ENCODE peak calls at places on chromosomes 12 and 14, in four cellular contexts. W is heart right ventricle, N is esophagus squamous epithelium, O is neural progenitor cell. H is an unnamed sample. For H3K27me3 and H3K4me1, the result is how much of the 10 kb centered on the place peaks cover.

GRCh38 chr14:61308198-61308597 is 13.2 kb upstream of the PRKCH start:
- DNase-seq in N (no peak), O (no peak), W (no peak), H (no peak)

GRCh38 chr14:54709444-54709843 is 142.5 kb downstream of the SAMD4A start:
- DNase-seq in W (no peak), O (no peak), N (no peak), H (no peak)

GRCh38 chr14:75240781-75241180 is 37.8 kb upstream of the FOS start:
- DNase-seq in N (no peak), O (no peak), W (no peak), H (no peak)

GRCh38 chr12:106106892-106107291 is 31.9 kb downstream of the NUAK1 start:
- DNase-seq in W (no peak), O (peak), N (no peak), H (no peak)

GRCh38 chr14:65849558-65849957 is 437.0 kb downstream of the FUT8 start:
- DNase-seq in N (no peak), W (no peak), O (peak), H (no peak)

GRCh38 chr14:101947577-101947903 is 16.8 kb upstream of the DYNC1H1 start:
- DNase-seq in N (no peak), W (no peak), O (no peak), H (no peak)

GRCh38 chr12:124457287-124458219 is 109.9 kb downstream of the NCOR2 start:
- DNase-seq in W (peak), O (no peak), N (peak), H (peak)

GRCh38 chr12:71755146-71755892 is 656 bp downstream of the RAB21 start:
- DNase-seq in W (no peak), N (no peak), O (peak), H (peak)

GRCh38 chr12:107467716-107468115 is 217.9 kb upstream of the PWP1 start:
- DNase-seq in N (no peak), W (no peak), O (peak), H (no peak)

GRCh38 chr12:91958816-91959215 is 186.8 kb downstream of the BTG1 start:
- DNase-seq in O (no peak), W (no peak), N (no peak), H (no peak)

GRCh38 chr12:96103067-96103650 is 67.8 kb upstream of the LTA4H start:
- DNase-seq in O (no peak), N (no peak), W (peak), H (no peak)

GRCh38 chr12:19802915-19803314 is 363.6 kb downstream of the AEBP2 start:
- DNase-seq in W (no peak), N (no peak), O (no peak), H (no peak)

GRCh38 chr14:45199246-45199645 is 53.8 kb downstream of the MIS18BP1 start:
- DNase-seq in O (no peak), N (no peak), W (no peak), H (no peak)

GRCh38 chr12:60995256-60995825 is 1264.9 kb upstream of the USP15 start:
- DNase-seq in N (no peak), O (no peak), W (no peak), H (no peak)

GRCh38 chr12:94706250-94706661 is 55.9 kb upstream of the TMCC3 start:
- DNase-seq in W (no peak), O (no peak), N (no peak), H (no peak)

GRCh38 chr12:132804426-132804861 is 24.2 kb downstream of the GOLGA3 start:
- DNase-seq in N (no peak), O (no peak), W (no peak), H (no peak)

GRCh38 chr12:124866195-124866882 is 2.7 kb upstream of the SCARB1 start:
- DNase-seq in N (no peak), W (no peak), O (no peak), H (no peak)

GRCh38 chr12:131694116-131694838 is 16.6 kb upstream of the SFSWAP start:
- DNase-seq in O (no peak), W (no peak), N (no peak), H (no peak)

GRCh38 chr14:68569546-68569908 is 223.3 kb downstream of the ZFP36L1 start:
- DNase-seq in O (no peak), N (no peak), W (no peak), H (no peak)

GRCh38 chr12:49548481-49548821 is 9.6 kb downstream of the KCNH3 start:
- DNase-seq in N (no peak), O (no peak), W (no peak), H (no peak)
- H3K27me3 ChIP-seq in N (half or more), O (half or more), W (under half), H (under half)

GRCh38 chr12:8639936-8640335 is 22.7 kb downstream of the MFAP5 start:
- DNase-seq in N (no peak), O (no peak), W (no peak), H (no peak)

GRCh38 chr12:8636581-8636980 is 23.9 kb upstream of the AICDA start:
- DNase-seq in N (no peak), W (no peak), O (no peak), H (no peak)

GRCh38 chr12:8637666-8638065 is 25.0 kb downstream of the MFAP5 start:
- DNase-seq in W (no peak), O (no peak), N (no peak), H (no peak)

GRCh38 chr12:8638951-8639350 is 23.7 kb downstream of the MFAP5 start:
- DNase-seq in O (no peak), W (no peak), N (no peak), H (no peak)

GRCh38 chr12:8637244-8637643 is 24.6 kb upstream of the AICDA start:
- DNase-seq in O (no peak), W (no peak), N (no peak), H (no peak)
- H3K27ac ChIP-seq in O (no peak), W (no peak), N (no peak), H (no peak)

DNA sequence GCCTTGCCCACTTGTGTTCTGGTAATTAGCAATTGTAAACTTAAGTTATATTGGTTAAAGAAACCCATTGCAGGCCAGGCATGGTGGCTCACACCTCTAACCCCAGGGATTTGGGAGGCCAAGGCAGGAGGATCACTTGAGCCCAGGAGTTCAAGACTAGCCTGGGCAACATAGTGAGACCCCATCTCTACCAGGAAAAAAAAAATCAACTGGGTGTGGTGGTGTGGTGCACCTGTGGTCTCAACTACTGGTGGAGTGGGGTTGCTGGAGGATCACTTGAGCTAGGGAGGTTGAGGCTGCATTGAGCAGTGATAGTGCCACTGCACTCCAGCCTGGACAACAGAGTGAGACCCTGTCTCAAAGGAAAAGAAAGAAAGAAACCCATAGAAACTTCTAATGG is 13.7 kb downstream of the YY1 start:
- DNase-seq in N (no peak), W (no peak), O (no peak), H (no peak)
- H3K4me1 ChIP-seq in N (under half), W (under half), O (under half), H (half or more)

GRCh38 chr12:52675301-52675701 is 4.9 kb downstream of the KRT1 start:
- DNase-seq in O (no peak), N (no peak), W (no peak), H (no peak)

GRCh38 chr12:52674416-52674775 is 5.8 kb downstream of the KRT1 start:
- DNase-seq in O (no peak), N (no peak), W (no peak), H (no peak)

GRCh38 chr12:52677126-52677525 is 3.1 kb downstream of the KRT1 start:
- DNase-seq in N (no peak), O (no peak), W (no peak), H (no peak)

GRCh38 chr12:52677671-52678070 is 2.5 kb downstream of the KRT1 start:
- DNase-seq in O (no peak), N (no peak), W (no peak), H (no peak)

GRCh38 chr12:52676163-52676562 is 4.0 kb downstream of the KRT1 start:
- DNase-seq in N (no peak), W (no peak), O (no peak), H (no peak)
- H3K27me3 ChIP-seq in N (under half), W (under half), O (under half), H (under half)

GRCh38 chr12:47832263-47832933 is 12.7 kb upstream of the HDAC7 start:
- DNase-seq in O (no peak), N (no peak), W (no peak), H (no peak)

GRCh38 chr12:47835831-47836155 is 16.1 kb upstream of the HDAC7 start:
- DNase-seq in N (no peak), O (peak), W (no peak), H (no peak)

GRCh38 chr12:47835017-47835830 is 15.5 kb upstream of the HDAC7 start:
- DNase-seq in O (no peak), W (no peak), N (no peak), H (no peak)

GRCh38 chr12:47834199-47835016 is 14.7 kb upstream of the HDAC7 start:
- DNase-seq in W (no peak), O (no peak), N (no peak), H (no peak)

GRCh38 chr12:47833591-47834012 is 13.9 kb upstream of the HDAC7 start:
- DNase-seq in W (no peak), O (no peak), N (no peak), H (no peak)
- H3K27ac ChIP-seq in W (no peak), O (no peak), N (no peak), H (no peak)

GRCh38 chr14:99527026-99527425 is 45.8 kb downstream of the CCNK start:
- DNase-seq in O (no peak), W (no peak), N (no peak), H (no peak)

GRCh38 chr14:99529899-99530298 is 48.7 kb downstream of the CCNK start:
- DNase-seq in O (no peak), N (no peak), W (no peak), H (no peak)

GRCh38 chr14:99524804-99525698 is 43.8 kb downstream of the CCNK start:
- DNase-seq in W (no peak), N (no peak), O (peak), H (no peak)

GRCh38 chr14:99525699-99526080 is 44.5 kb downstream of the CCNK start:
- DNase-seq in W (no peak), N (no peak), O (no peak), H (no peak)

GRCh38 chr14:99527427-99528076 is 46.3 kb downstream of the CCNK start:
- DNase-seq in O (no peak), N (no peak), W (no peak), H (no peak)
- H3K4me1 ChIP-seq in O (half or more), N (under half), W (under half), H (under half)

GRCh38 chr12:79487386-79488110 is 203.2 kb downstream of the PAWR start:
- DNase-seq in O (no peak), W (no peak), N (no peak), H (no peak)
- H3K27me3 ChIP-seq in O (under half), W (under half), N (under half), H (under half)

GRCh38 chr12:127401005-127401404 is 866.0 kb upstream of the TMEM132C start:
- DNase-seq in N (no peak), O (no peak), W (no peak), H (no peak)
- H3K27ac ChIP-seq in N (no peak), O (no peak), W (no peak), H (no peak)

GRCh38 chr12:121536058-121536928 is 44.5 kb downstream of the KDM2B start:
- DNase-seq in W (peak), O (peak), N (peak), H (peak)
- H3K4me1 ChIP-seq in W (under half), O (under half), N (under half), H (under half)

H was measured in thoracic aorta.